ENCODE peak calls at places on chromosomes 5 and 9, in four cellular contexts. K, V, A and T are unnamed samples.

GRCh38 chr9:136609838-136610311 is 52.8 kb upstream of the EGFL7 start:
- DNase-seq in K (no peak), A (no peak), V (no peak), T (no peak)

GRCh38 chr5:88792144-88792840 is 90.7 kb downstream of the MEF2C start:
- DNase-seq in V (no peak), A (no peak), K (no peak), T (peak; percentile 30)

GRCh38 chr5:149317281-149318048 is 27.8 kb upstream of the GRPEL2 start:
- DNase-seq in K (no peak), V (no peak), A (peak; percentile 53), T (peak; percentile 66)

GRCh38 chr5:133381571-133382365 is 230.6 kb downstream of the FSTL4 start:
- DNase-seq in K (no peak), A (no peak), V (no peak), T (no peak)

GRCh38 chr5:74296685-74297084 is 343.8 kb downstream of the ENC1 start:
- DNase-seq in V (no peak), K (no peak), A (no peak), T (no peak)

GRCh38 chr9:87307810-87308209 is 189.9 kb upstream of the DAPK1 start:
- DNase-seq in A (no peak), V (no peak), K (no peak), T (no peak)

GRCh38 chr5:138903113-138903789 is 28.1 kb upstream of the LRRTM2 start:
- DNase-seq in K (no peak), A (no peak), V (no peak), T (no peak)

GRCh38 chr5:82387041-82387818 is 109.1 kb upstream of the RPS23 start:
- DNase-seq in A (no peak), V (no peak), K (no peak), T (no peak)

GRCh38 chr5:32450952-32451351 is 6.4 kb upstream of the ZFR start:
- DNase-seq in A (no peak), K (no peak), V (no peak), T (peak; percentile 69)

GRCh38 chr5:10530601-10531320 is 33.1 kb upstream of the ANKRD33B start:
- DNase-seq in V (no peak), K (no peak), A (no peak), T (no peak)

GRCh38 chr5:2066373-2066772 is 183.6 kb upstream of the IRX4 start:
- DNase-seq in V (no peak), A (no peak), K (no peak), T (no peak)

GRCh38 chr9:108786322-108786721 is 69.5 kb downstream of the ACTL7B start:
- DNase-seq in K (no peak), A (no peak), V (no peak), T (no peak)

GRCh38 chr5:6785861-6786180 is 72.6 kb downstream of the TENT4A start:
- DNase-seq in A (no peak), K (no peak), V (no peak), T (no peak)

GRCh38 chr5:143205386-143205785 is 198.1 kb downstream of the NR3C1 start:
- DNase-seq in V (no peak), K (no peak), A (no peak), T (no peak)

GRCh38 chr9:101582593-101582992 is 12.2 kb downstream of the PPP3R2 start:
- DNase-seq in V (no peak), K (no peak), A (no peak), T (no peak)

GRCh38 chr5:87776785-87777184 is 364.1 kb upstream of the CCNH start:
- DNase-seq in K (no peak), V (no peak), A (no peak), T (no peak)

GRCh38 chr9:122346478-122347347 is 24.1 kb upstream of the PTGS1 start:
- DNase-seq in V (peak; percentile 70), A (no peak), K (no peak), T (no peak)

GRCh38 chr5:12125895-12126294 is 221.6 kb upstream of the CTNND2 start:
- DNase-seq in A (no peak), K (no peak), V (no peak), T (no peak)